ENCODE peak calls at places on chromosomes 4 and X, in six cellular contexts. V is A549, R is stomach, J is esophagus muscularis mucosa, D is upper lobe of left lung, E is ovary. B is an unnamed sample.

GRCh38 chrX:132714913-132715312 is 226.1 kb upstream of the MBNL3 start:
- DNase-seq in E (no peak), R (no peak), D (no peak), J (no peak), V (no peak), B (no peak)

GRCh38 chrX:107851215-107851614 is 25.5 kb downstream of the MID2 start:
- DNase-seq in V (no peak), R (no peak), E (no peak), J (no peak), D (no peak), B (no peak)

GRCh38 chr4:56050584-56050983 is 101.8 kb downstream of the CEP135 start:
- DNase-seq in E (no peak), D (no peak), R (no peak), V (no peak), J (no peak), B (no peak)

GRCh38 chrX:20906571-20906970 is 467.6 kb upstream of the CNKSR2 start:
- DNase-seq in V (peak; percentile 1), R (no peak), E (no peak), D (no peak), J (no peak), B (no peak)

GRCh38 chr4:40183615-40184411 is 13.0 kb upstream of the RHOH start:
- DNase-seq in R (no peak), J (no peak), V (no peak), E (no peak), D (no peak), B (no peak)

GRCh38 chrX:119690921-119691716 is 1.8 kb downstream of the SEPTIN6 start:
- DNase-seq in J (no peak), V (no peak), D (no peak), R (no peak), E (no peak), B (no peak)

GRCh38 chr4:98204236-98204553 is 57.0 kb upstream of the RAP1GDS1 start:
- DNase-seq in J (no peak), E (no peak), V (no peak), D (no peak), R (no peak), B (no peak)

GRCh38 chrX:49001521-49002090 is 458 bp downstream of the GRIPAP1 start:
- DNase-seq in E (no peak), D (no peak), J (no peak), R (no peak), V (peak; percentile 50), B (peak; percentile 5)

GRCh38 chr4:176153124-176153523 is 42.3 kb downstream of the SPATA4 start:
- DNase-seq in V (no peak), D (no peak), R (no peak), J (no peak), E (no peak), B (no peak)

GRCh38 chrX:53435997-53436396 is 1.8 kb upstream of the HSD17B10 start:
- DNase-seq in D (no peak), E (peak; percentile 58), J (no peak), V (peak; percentile 78), R (peak; percentile 74), B (peak; percentile 21)

GRCh38 chr4:25450491-25450901 is 73.4 kb downstream of the ANAPC4 start:
- DNase-seq in J (no peak), R (no peak), E (no peak), V (no peak), D (no peak), B (no peak)

GRCh38 chrX:136954930-136955329 is 74.4 kb upstream of the RBMX start:
- DNase-seq in D (no peak), E (no peak), V (peak; percentile 42), J (no peak), R (no peak), B (no peak)

GRCh38 chrX:154734101-154734781 is 16.6 kb downstream of the GAB3 start:
- DNase-seq in D (no peak), J (no peak), V (peak; percentile 19), R (no peak), E (peak; percentile 18), B (no peak)

GRCh38 chrX:16695079-16695676 is 17.3 kb downstream of the CTPS2 start:
- DNase-seq in J (no peak), R (peak; percentile 72), V (peak; percentile 54), E (peak; percentile 69), D (no peak), B (peak; percentile 47)

GRCh38 chrX:100076031-100076430 is 334.0 kb downstream of the PCDH19 start:
- DNase-seq in V (no peak), E (no peak), J (no peak), R (no peak), D (no peak), B (no peak)

GRCh38 chrX:48666649-48667048 is 16.9 kb upstream of the WAS start:
- DNase-seq in V (no peak), R (no peak), J (no peak), D (no peak), E (no peak), B (no peak)

GRCh38 chrX:71859637-71860036 is 51.0 kb upstream of the NHSL2 start:
- DNase-seq in D (no peak), R (no peak), V (peak; percentile 43), J (no peak), E (no peak), B (peak; percentile 18)

GRCh38 chrX:20066968-20067708 is 49.6 kb downstream of the MAP7D2 start:
- DNase-seq in R (no peak), J (no peak), D (no peak), V (peak; percentile 71), E (no peak), B (no peak)

GRCh38 chrX:24166078-24166477 is 16.5 kb downstream of the ZFX start:
- DNase-seq in E (no peak), V (no peak), R (no peak), D (no peak), J (no peak), B (no peak)

GRCh38 chrX:24169211-24169610 is 19.7 kb downstream of the ZFX start:
- DNase-seq in D (no peak), V (no peak), J (no peak), E (no peak), R (no peak), B (no peak)

GRCh38 chrX:24168807-24169206 is 19.3 kb downstream of the ZFX start:
- DNase-seq in E (no peak), V (no peak), R (no peak), D (no peak), J (no peak), B (no peak)

GRCh38 chrX:24173115-24173847 is 23.8 kb downstream of the ZFX start:
- DNase-seq in V (no peak), J (no peak), D (no peak), R (no peak), E (no peak), B (no peak)

GRCh38 chrX:24167719-24168472 is 18.4 kb downstream of the ZFX start:
- DNase-seq in J (no peak), E (no peak), R (no peak), D (no peak), V (no peak), B (no peak)
- H3K4me1 ChIP-seq in J (peaks cover 81% of the 10 kb centered on the region), E (peaks cover 9% of the 10 kb centered on the region), R (peaks cover 90% of the 10 kb centered on the region), D (no peaks in the 10 kb centered on the region), V (peaks cover 64% of the 10 kb centered on the region), B (peaks cover 40% of the 10 kb centered on the region)

DNA sequence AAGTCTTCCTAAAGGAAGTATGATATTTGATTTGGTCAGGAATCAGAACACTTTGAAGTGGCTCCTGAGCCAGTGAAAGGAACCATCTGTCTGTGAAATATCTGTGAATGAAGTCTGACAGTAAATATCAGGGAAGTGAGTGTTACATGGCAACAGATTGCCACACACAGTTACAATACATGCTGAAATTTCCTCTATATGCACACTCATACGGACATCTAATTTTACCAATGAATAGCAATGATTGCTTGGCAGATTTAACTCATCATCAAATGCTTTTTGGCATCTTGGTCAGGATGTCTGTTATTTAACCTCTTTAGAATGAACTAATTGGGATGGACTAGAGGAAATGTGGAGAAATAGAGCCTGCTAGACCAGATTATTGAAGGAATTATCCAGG is 1023.8 kb downstream of the FAT4 start:
- DNase-seq in E (no peak), J (no peak), V (no peak), D (no peak), R (no peak), B (no peak)
- TF ChIP-seq EP300 in E (no peak), J (no peak), V (no peak), D (no peak), R (no peak), B (no peak)

GRCh38 chrX:103631145-103631544 is 2.4 kb downstream of the TCEAL1 start:
- DNase-seq in J (no peak), R (no peak), D (no peak), V (no peak), E (no peak), B (no peak)

GRCh38 chrX:103630171-103630511 is 1.4 kb downstream of the TCEAL1 start:
- DNase-seq in E (no peak), R (no peak), J (no peak), V (no peak), D (no peak), B (no peak)

GRCh38 chrX:103628386-103629290 is at the start of gene TCEAL1:
- DNase-seq in D (peak; percentile 66), V (peak; percentile 61), E (peak; percentile 69), J (peak; percentile 92), R (peak; percentile 58), B (peak; percentile 60)

GRCh38 chrX:103626855-103627254 is 1.9 kb upstream of the TCEAL1 start:
- DNase-seq in J (no peak), R (no peak), D (no peak), E (no peak), V (no peak), B (no peak)

DNA sequence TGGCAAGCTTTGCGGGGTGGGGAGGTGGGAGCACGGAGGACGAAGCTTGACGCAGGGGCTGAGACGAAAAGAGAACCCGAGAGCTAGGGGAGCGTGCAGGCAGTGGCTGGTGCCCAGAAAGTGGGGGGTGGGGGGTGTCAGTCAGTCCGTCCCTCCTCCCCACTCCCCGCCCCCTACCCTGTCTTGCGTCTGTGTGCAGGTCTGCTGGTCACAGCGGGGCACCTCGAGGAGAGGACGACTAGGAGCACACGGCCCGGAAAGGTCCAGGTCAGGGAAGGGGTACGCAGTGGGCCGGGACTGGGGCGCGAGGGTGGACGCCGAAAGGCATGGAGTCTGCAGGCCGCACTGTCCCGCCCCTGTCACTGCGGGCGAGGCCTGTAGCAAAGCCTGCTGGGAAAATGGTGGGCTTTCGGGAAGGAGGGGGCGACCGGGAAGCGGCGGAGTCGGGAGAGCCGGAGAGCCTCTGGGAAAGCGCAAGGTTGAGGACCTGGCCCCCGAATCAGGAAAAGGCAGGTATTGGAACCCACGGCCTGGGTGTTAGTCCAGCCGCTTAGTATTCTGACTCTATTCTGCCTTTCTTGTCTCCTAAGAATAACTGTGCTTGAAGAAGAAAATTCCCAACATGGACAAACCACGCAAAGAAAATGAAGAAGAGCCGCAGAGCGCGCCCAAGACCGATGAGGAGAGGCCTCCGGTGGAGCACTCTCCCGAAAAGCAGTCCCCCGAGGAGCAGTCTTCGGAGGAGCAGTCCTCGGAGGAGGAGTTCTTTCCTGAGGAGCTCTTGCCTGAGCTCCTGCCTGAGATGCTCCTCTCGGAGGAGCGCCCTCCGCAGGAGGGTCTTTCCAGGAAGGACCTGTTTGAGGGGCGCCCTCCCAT is 758 bp downstream of the TCEAL1 start:
- DNase-seq in D (peak; percentile 85), V (peak; percentile 86), R (peak; percentile 40), E (peak; percentile 76), J (no peak), B (peak; percentile 33)
- TF ChIP-seq POLR2A in D (peak; percentile 52), V (peak; percentile 68), R (no peak), E (peak; percentile 40), J (no peak), B (peak; percentile 12)

DNA sequence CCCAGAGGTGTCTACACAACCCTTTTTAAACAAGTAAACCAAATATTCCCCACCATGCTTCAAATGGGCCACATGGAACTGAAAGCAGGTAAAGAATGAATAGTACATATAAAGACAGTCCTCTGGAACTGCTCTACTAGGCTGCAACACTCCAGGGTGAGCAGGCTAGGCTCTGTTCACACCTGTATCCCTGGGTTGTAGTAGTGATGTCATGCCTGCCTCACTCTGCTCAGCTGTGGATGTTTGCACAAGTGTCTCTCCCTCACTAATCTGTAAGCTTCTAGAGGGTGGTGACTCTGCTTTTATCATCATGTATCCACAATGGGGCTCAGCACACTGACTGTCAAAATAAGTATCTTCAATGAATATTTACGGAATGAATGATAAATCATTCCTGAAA is 20.4 kb downstream of the LEF1 start:
- DNase-seq in V (no peak), J (no peak), E (no peak), R (no peak), D (no peak), B (no peak)
- H3K4me1 ChIP-seq in V (no peaks in the 10 kb centered on the region), J (no peaks in the 10 kb centered on the region), E (no peaks in the 10 kb centered on the region), R (no peaks in the 10 kb centered on the region), D (no peaks in the 10 kb centered on the region), B (peaks cover 5% of the 10 kb centered on the region)